ENCODE peak calls at places on chromosomes 6 and 20, in four cellular contexts. Y, W, A and F are unnamed samples. For H3K9me3, the result is how much of the 10 kb centered on the place peaks cover.

GRCh38 chr20:3406481-3407425 is 716 bp downstream of the DNAAF9 start:
- DNase-seq in A (no peak), W (peak), Y (no peak), F (peak)

GRCh38 chr6:122878809-122879208 is 89.8 kb downstream of the SMPDL3A start:
- DNase-seq in Y (no peak), A (no peak), W (no peak), F (no peak)

GRCh38 chr6:158894192-158894591 is 75.0 kb upstream of the EZR start:
- DNase-seq in Y (peak), A (no peak), W (no peak), F (no peak)

GRCh38 chr6:5351552-5351951 is 90.2 kb downstream of the FARS2 start:
- DNase-seq in Y (no peak), A (no peak), W (no peak), F (no peak)

GRCh38 chr6:145206247-145206907 is 528.9 kb downstream of the EPM2A start:
- DNase-seq in Y (no peak), A (no peak), W (no peak), F (peak)

GRCh38 chr6:157558487-157559200 is 177.7 kb downstream of the ZDHHC14 start:
- DNase-seq in W (no peak), A (no peak), Y (no peak), F (no peak)

GRCh38 chr6:168711049-168711640 is 270.2 kb downstream of the SMOC2 start:
- DNase-seq in W (no peak), Y (no peak), A (no peak), F (no peak)

GRCh38 chr6:119482850-119483285 is 133.3 kb upstream of the MAN1A1 start:
- DNase-seq in A (no peak), W (no peak), Y (no peak), F (no peak)

GRCh38 chr6:30122515-30122914 is 9.6 kb upstream of the TRIM31 start:
- DNase-seq in W (no peak), A (no peak), Y (no peak), F (no peak)

GRCh38 chr20:10217517-10218410 is 866 bp upstream of the SNAP25 start:
- DNase-seq in Y (no peak), A (no peak), W (peak), F (peak)

GRCh38 chr6:65259982-65260381 is 447.0 kb downstream of the EYS start:
- DNase-seq in W (no peak), Y (no peak), A (no peak), F (no peak)

GRCh38 chr20:44231713-44232468 is 15.2 kb upstream of the GDAP1L1 start:
- DNase-seq in W (no peak), Y (no peak), A (no peak), F (no peak)

GRCh38 chr6:4258733-4259132 is 123.4 kb upstream of the ECI2 start:
- DNase-seq in W (no peak), A (no peak), Y (no peak), F (no peak)

GRCh38 chr20:32167552-32167951 is 40.0 kb downstream of the PLAGL2 start:
- DNase-seq in Y (no peak), A (no peak), W (no peak), F (no peak)

GRCh38 chr20:43958626-43959025 is 44.0 kb downstream of the TOX2 start:
- DNase-seq in A (no peak), W (no peak), Y (no peak), F (no peak)

GRCh38 chr6:14216931-14217684 is 99.5 kb downstream of the CD83 start:
- DNase-seq in W (no peak), A (no peak), Y (no peak), F (no peak)
- TF ChIP-seq CTCF in W (no peak), A (no peak), Y (no peak), F (no peak)

GRCh38 chr6:110491299-110491643 is 14.9 kb upstream of the SLC22A16 start:
- DNase-seq in W (no peak), A (no peak), Y (no peak), F (no peak)
- H3K9me3 ChIP-seq in W (under half), A (under half), Y (under half), F (under half)

GRCh38 chr6:149446791-149447376 is 37.9 kb downstream of the ZC3H12D start:
- DNase-seq in W (no peak), A (no peak), Y (no peak), F (no peak)
- TF ChIP-seq CTCF in W (no peak), A (no peak), Y (no peak), F (no peak)

DNA sequence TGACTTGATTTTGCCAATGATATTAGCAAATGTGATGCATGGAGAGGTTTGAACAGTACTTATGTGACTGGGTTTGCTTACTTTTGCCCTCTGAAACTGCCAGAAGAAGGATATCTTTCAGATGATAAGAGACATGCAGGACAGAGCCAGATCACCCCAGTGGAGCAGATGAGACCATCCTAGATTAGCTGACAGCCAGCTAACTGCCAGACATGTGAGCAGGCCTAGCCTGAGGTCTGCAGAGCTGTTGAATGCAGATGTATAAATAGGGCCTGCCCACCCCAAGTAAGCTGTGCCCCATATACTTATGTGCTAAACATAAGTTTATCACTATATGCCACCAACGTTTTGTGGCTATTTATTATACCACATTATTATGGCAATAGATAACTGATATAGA is 5.9 kb downstream of the ZSCAN31 start:
- DNase-seq in Y (no peak), W (no peak), A (no peak), F (no peak)
- H3K9me3 ChIP-seq in Y (under half), W (under half), A (under half), F (under half)

GRCh38 chr6:89623749-89624148 is 14.8 kb downstream of the LYRM2 start:
- DNase-seq in A (no peak), W (no peak), Y (no peak), F (no peak)
- TF ChIP-seq CTCF in A (no peak), W (no peak), Y (no peak), F (no peak)

DNA sequence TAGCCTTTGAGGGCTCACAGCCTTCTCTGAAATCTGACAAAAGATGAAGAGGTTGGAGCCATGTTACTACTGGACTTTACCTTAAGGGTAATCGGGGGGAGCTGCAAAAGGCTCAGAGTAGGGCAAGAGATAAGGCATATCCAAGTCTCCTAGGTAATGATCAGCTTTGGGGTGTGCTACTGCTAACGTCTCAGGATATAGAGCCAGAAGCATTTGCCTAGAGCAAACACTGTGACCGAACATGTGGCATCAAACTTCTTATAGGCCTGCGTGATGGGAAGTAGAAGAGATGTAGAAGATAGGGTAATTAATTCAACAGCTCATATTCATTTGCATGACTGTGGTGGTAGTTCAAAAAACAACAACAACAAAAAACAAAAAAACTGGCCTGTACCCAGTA is 11.1 kb downstream of the UBE2V1 start:
- DNase-seq in W (no peak), A (no peak), Y (no peak), F (no peak)
- H3K9me3 ChIP-seq in W (under half), A (under half), Y (under half), F (under half)